ENCODE peak calls at places on chromosomes 7 and 10, in six cellular contexts. O, U, F, H, B and P are unnamed samples.

GRCh38 chr7:2009541-2010001 is 223.2 kb downstream of the MAD1L1 start:
- DNase-seq in O (no peak), U (no peak), F (no peak), H (no peak), B (peak; percentile 82), P (no peak)

GRCh38 chr7:116434820-116435341 is 64.7 kb upstream of the CAV2 start:
- DNase-seq in O (no peak), U (no peak), F (no peak), H (no peak), B (no peak), P (no peak)

GRCh38 chr10:113087082-113088029 is 137.3 kb downstream of the TCF7L2 start:
- DNase-seq in O (no peak), U (no peak), F (peak; percentile 36), H (no peak), B (peak; percentile 88), P (peak; percentile 67)

GRCh38 chr10:86107131-86107530 is 259.5 kb downstream of the GRID1 start:
- DNase-seq in O (no peak), U (no peak), F (no peak), H (no peak), B (no peak), P (no peak)

GRCh38 chr10:3672220-3672619 is 112.8 kb downstream of the KLF6 start:
- DNase-seq in O (no peak), U (no peak), F (no peak), H (no peak), B (no peak), P (no peak)

GRCh38 chr7:78605131-78605530 is 806.6 kb downstream of the PHTF2 start:
- DNase-seq in O (no peak), U (no peak), F (no peak), H (no peak), B (no peak), P (no peak)

GRCh38 chr10:69506834-69507643 is 55.8 kb downstream of the TSPAN15 start:
- DNase-seq in O (no peak), U (peak; percentile 48), F (no peak), H (no peak), B (peak; percentile 73), P (no peak)

GRCh38 chr7:88226886-88227516 is 7.2 kb upstream of the SRI start:
- DNase-seq in O (no peak), U (no peak), F (peak; percentile 77), H (no peak), B (no peak), P (peak; percentile 35)

GRCh38 chr10:110782616-110783015 is 89.1 kb upstream of the PDCD4 start:
- DNase-seq in O (no peak), U (no peak), F (no peak), H (no peak), B (no peak), P (no peak)

GRCh38 chr7:93913197-93913596 is 6.8 kb downstream of the GNGT1 start:
- DNase-seq in O (no peak), U (no peak), F (no peak), H (no peak), B (no peak), P (no peak)

GRCh38 chr7:114554781-114555537 is 140.3 kb downstream of the FOXP2 start:
- DNase-seq in O (no peak), U (no peak), F (no peak), H (no peak), B (no peak), P (no peak)

GRCh38 chr7:95246935-95247370 is 77.4 kb downstream of the PON1 start:
- DNase-seq in O (peak; percentile 17), U (no peak), F (peak; percentile 60), H (peak; percentile 88), B (peak; percentile 70), P (peak; percentile 46)

GRCh38 chr10:33498354-33498753 is 163.9 kb upstream of the NRP1 start:
- DNase-seq in O (no peak), U (no peak), F (no peak), H (no peak), B (no peak), P (no peak)

GRCh38 chr10:33967721-33968120 is 633.3 kb upstream of the NRP1 start:
- DNase-seq in O (no peak), U (no peak), F (no peak), H (no peak), B (no peak), P (no peak)

GRCh38 chr10:14688606-14689005 is 86.1 kb downstream of the FAM107B start:
- DNase-seq in O (no peak), U (no peak), F (no peak), H (no peak), B (no peak), P (no peak)

GRCh38 chr10:124474502-124475070 is 13.0 kb downstream of the LHPP start:
- DNase-seq in O (no peak), U (no peak), F (no peak), H (no peak), B (no peak), P (no peak)

GRCh38 chr10:129958118-129958685 is 5.9 kb downstream of the EBF3 start:
- DNase-seq in O (no peak), U (no peak), F (no peak), H (peak; percentile 70), B (peak; percentile 54), P (no peak)

GRCh38 chr7:111018960-111019835 is 71.7 kb upstream of the LRRN3 start:
- DNase-seq in O (no peak), U (no peak), F (no peak), H (peak; percentile 64), B (no peak), P (no peak)

GRCh38 chr7:139658919-139659675 is 118.7 kb downstream of the HIPK2 start:
- DNase-seq in O (no peak), U (no peak), F (no peak), H (no peak), B (no peak), P (no peak)

GRCh38 chr7:38105874-38106483 is 72.1 kb upstream of the STARD3NL start:
- DNase-seq in O (peak; percentile 29), U (no peak), F (peak; percentile 23), H (peak; percentile 58), B (no peak), P (no peak)

GRCh38 chr7:120089968-120090367 is 183.0 kb upstream of the KCND2 start:
- DNase-seq in O (no peak), U (no peak), F (no peak), H (no peak), B (no peak), P (no peak)

GRCh38 chr7:91869661-91870060 is 10.8 kb downstream of the MTERF1 start:
- DNase-seq in O (no peak), U (no peak), F (no peak), H (no peak), B (no peak), P (no peak)

GRCh38 chr10:6173203-6173602 is 29.5 kb upstream of the PFKFB3 start:
- DNase-seq in O (no peak), U (peak; percentile 75), F (peak; percentile 32), H (peak; percentile 56), B (no peak), P (no peak)

GRCh38 chr10:7405637-7406036 is 5.2 kb downstream of the SFMBT2 start:
- DNase-seq in O (no peak), U (no peak), F (no peak), H (no peak), B (no peak), P (no peak)

GRCh38 chr10:121936295-121936694 is 8.5 kb upstream of the ATE1 start:
- DNase-seq in O (no peak), U (no peak), F (no peak), H (no peak), B (no peak), P (no peak)

GRCh38 chr7:130941322-130942210 is 207.6 kb upstream of the KLF14 start:
- DNase-seq in O (peak; percentile 68), U (no peak), F (peak; percentile 82), H (no peak), B (no peak), P (no peak)

GRCh38 chr7:11128500-11128899 is 154.8 kb downstream of the PHF14 start:
- DNase-seq in O (no peak), U (no peak), F (no peak), H (no peak), B (no peak), P (no peak)

GRCh38 chr10:118912961-118913360 is 116.6 kb upstream of the NANOS1 start:
- DNase-seq in O (no peak), U (no peak), F (no peak), H (no peak), B (no peak), P (no peak)

GRCh38 chr10:118913825-118914224 is 115.7 kb upstream of the NANOS1 start:
- DNase-seq in O (no peak), U (no peak), F (no peak), H (no peak), B (no peak), P (no peak)

GRCh38 chr10:118915161-118915560 is 114.4 kb upstream of the NANOS1 start:
- DNase-seq in O (no peak), U (no peak), F (no peak), H (no peak), B (no peak), P (no peak)

GRCh38 chr10:118916777-118917176 is 112.7 kb upstream of the NANOS1 start:
- DNase-seq in O (no peak), U (no peak), F (no peak), H (no peak), B (no peak), P (no peak)

DNA sequence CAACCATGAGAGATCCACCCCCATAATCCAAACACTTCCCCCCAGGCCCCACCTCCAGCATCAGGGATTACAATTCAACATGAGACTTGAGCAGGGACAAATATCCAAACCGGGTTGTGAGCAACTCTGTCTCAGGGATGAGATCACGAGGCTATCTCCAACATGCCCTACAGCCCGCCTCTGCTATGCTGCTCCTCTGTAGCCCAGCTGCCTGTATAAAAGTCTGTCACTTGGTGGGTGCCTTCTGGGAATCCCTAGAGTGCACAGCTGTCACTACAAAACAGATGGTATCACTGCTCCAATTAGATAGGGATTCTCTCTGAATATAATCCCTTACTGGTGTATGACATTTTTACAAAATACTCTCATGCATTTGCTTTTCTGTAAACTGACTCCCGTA is 114.9 kb upstream of the NANOS1 start:
- DNase-seq in O (no peak), U (no peak), F (no peak), H (no peak), B (no peak), P (no peak)
- H3K27ac ChIP-seq in O (no peak overlapping the region), U (no peak overlapping the region), F (no peak overlapping the region), H (no peak overlapping the region), B (no peak overlapping the region), P (no peak overlapping the region)

GRCh38 chr10:51063659-51064535 is 10.4 kb upstream of the PRKG1 start:
- DNase-seq in O (no peak), U (no peak), F (no peak), H (peak; percentile 54), B (no peak), P (no peak)
- TF ChIP-seq CTCF in O (peak; percentile 72), U (no peak), F (peak; percentile 58), H (peak; percentile 86), B (peak; percentile 36), P (no peak)

GRCh38 chr10:11319990-11320602 is 291.4 kb downstream of the USP6NL start:
- DNase-seq in O (no peak), U (no peak), F (no peak), H (no peak), B (no peak), P (no peak)
- H3K4me3 ChIP-seq in O (no peak overlapping the region), U (no peak overlapping the region), F (no peak overlapping the region), H (no peak overlapping the region), B (no peak overlapping the region), P (no peak overlapping the region)

DNA sequence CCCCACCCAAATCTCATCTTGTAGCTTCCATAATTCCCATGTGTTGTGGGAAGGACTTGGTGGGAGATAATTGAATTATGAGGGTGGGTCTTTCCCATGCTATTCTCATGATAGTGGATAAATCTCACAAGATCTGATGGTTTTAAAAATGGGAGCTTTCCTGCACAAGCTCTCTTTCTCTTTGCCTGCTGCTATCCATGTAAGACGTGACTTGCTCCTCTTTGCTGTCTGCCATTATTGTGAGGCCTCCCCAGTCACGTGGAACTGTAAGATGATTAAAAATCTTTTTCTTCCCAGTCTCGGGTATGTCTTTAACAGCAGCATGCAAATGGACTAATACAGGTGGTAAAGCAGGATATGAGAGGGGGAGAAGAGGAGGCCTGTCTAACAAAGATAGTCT is 88.3 kb downstream of the TMEM106B start:
- DNase-seq in O (no peak), U (no peak), F (no peak), H (no peak), B (no peak), P (no peak)
- H3K27ac ChIP-seq in O (no peak overlapping the region), U (no peak overlapping the region), F (no peak overlapping the region), H (no peak overlapping the region), B (no peak overlapping the region), P (no peak overlapping the region)